ENCODE peak calls at places on chromosomes 7 and 10, in seven cellular contexts. One of them, this sample, is unnamed.

GRCh38 chr7:92723205-92723604 is 113.2 kb downstream of the CDK6 start:
- DNase-seq in CD8-positive, alpha-beta T cell: no peak
- DNase-seq in lower lobe of right lung: no peak
- DNase-seq in mesenchymal stem cell: peak; percentile 39
- DNase-seq in upper lobe of right lung: no peak
- DNase-seq in cardiac muscle cell: no peak
- DNase-seq in adrenal gland: no peak
- DNase-seq in this sample: no peak

GRCh38 chr10:62335326-62335725 is 38.8 kb upstream of the ZNF365 start:
- DNase-seq in adrenal gland: no peak
- DNase-seq in lower lobe of right lung: no peak
- DNase-seq in CD8-positive, alpha-beta T cell: no peak
- DNase-seq in mesenchymal stem cell: no peak
- DNase-seq in cardiac muscle cell: no peak
- DNase-seq in upper lobe of right lung: no peak
- DNase-seq in this sample: no peak

GRCh38 chr7:129553861-129554530 is 51.7 kb downstream of the SMKR1 start:
- DNase-seq in cardiac muscle cell: no peak
- DNase-seq in adrenal gland: peak; percentile 53
- DNase-seq in upper lobe of right lung: no peak
- DNase-seq in mesenchymal stem cell: no peak
- DNase-seq in lower lobe of right lung: no peak
- DNase-seq in CD8-positive, alpha-beta T cell: peak; percentile 40
- DNase-seq in this sample: no peak

GRCh38 chr7:5094641-5095040 is 49.0 kb downstream of the RBAK start:
- DNase-seq in lower lobe of right lung: no peak
- DNase-seq in upper lobe of right lung: no peak
- DNase-seq in adrenal gland: no peak
- DNase-seq in CD8-positive, alpha-beta T cell: no peak
- DNase-seq in mesenchymal stem cell: no peak
- DNase-seq in cardiac muscle cell: no peak
- DNase-seq in this sample: no peak

GRCh38 chr10:86655596-86655995 is 1.2 kb downstream of the OPN4 start:
- DNase-seq in CD8-positive, alpha-beta T cell: no peak
- DNase-seq in upper lobe of right lung: peak; percentile 36
- DNase-seq in cardiac muscle cell: no peak
- DNase-seq in mesenchymal stem cell: no peak
- DNase-seq in adrenal gland: no peak
- DNase-seq in lower lobe of right lung: peak; percentile 20
- DNase-seq in this sample: no peak

GRCh38 chr10:7945469-7946187 is 108.9 kb upstream of the GATA3 start:
- DNase-seq in CD8-positive, alpha-beta T cell: no peak
- DNase-seq in lower lobe of right lung: no peak
- DNase-seq in cardiac muscle cell: no peak
- DNase-seq in mesenchymal stem cell: peak; percentile 22
- DNase-seq in upper lobe of right lung: no peak
- DNase-seq in adrenal gland: no peak
- DNase-seq in this sample: no peak

GRCh38 chr7:89247207-89247606 is 451.7 kb upstream of the TEX47 start:
- DNase-seq in upper lobe of right lung: no peak
- DNase-seq in lower lobe of right lung: no peak
- DNase-seq in adrenal gland: no peak
- DNase-seq in cardiac muscle cell: no peak
- DNase-seq in CD8-positive, alpha-beta T cell: no peak
- DNase-seq in mesenchymal stem cell: no peak
- DNase-seq in this sample: no peak

GRCh38 chr7:15332962-15333361 is 228.9 kb downstream of the AGMO start:
- DNase-seq in cardiac muscle cell: no peak
- DNase-seq in lower lobe of right lung: no peak
- DNase-seq in adrenal gland: no peak
- DNase-seq in CD8-positive, alpha-beta T cell: no peak
- DNase-seq in mesenchymal stem cell: no peak
- DNase-seq in upper lobe of right lung: no peak
- DNase-seq in this sample: no peak

GRCh38 chr7:137880432-137880831 is 33.7 kb upstream of the DGKI start:
- DNase-seq in mesenchymal stem cell: peak; percentile 76
- DNase-seq in upper lobe of right lung: no peak
- DNase-seq in adrenal gland: no peak
- DNase-seq in CD8-positive, alpha-beta T cell: no peak
- DNase-seq in cardiac muscle cell: no peak
- DNase-seq in lower lobe of right lung: no peak
- DNase-seq in this sample: no peak

GRCh38 chr10:61894150-61894549 is 7.3 kb upstream of the ARID5B start:
- DNase-seq in adrenal gland: no peak
- DNase-seq in mesenchymal stem cell: no peak
- DNase-seq in lower lobe of right lung: no peak
- DNase-seq in cardiac muscle cell: no peak
- DNase-seq in upper lobe of right lung: no peak
- DNase-seq in CD8-positive, alpha-beta T cell: no peak
- DNase-seq in this sample: no peak

GRCh38 chr7:3408814-3409595 is 108.0 kb downstream of the SDK1 start:
- DNase-seq in mesenchymal stem cell: peak; percentile 21
- DNase-seq in CD8-positive, alpha-beta T cell: no peak
- DNase-seq in adrenal gland: no peak
- DNase-seq in cardiac muscle cell: no peak
- DNase-seq in lower lobe of right lung: no peak
- DNase-seq in upper lobe of right lung: no peak
- DNase-seq in this sample: no peak

GRCh38 chr10:122915700-122916099 is 5.3 kb downstream of the FAM24A start:
- DNase-seq in upper lobe of right lung: no peak
- DNase-seq in adrenal gland: no peak
- DNase-seq in lower lobe of right lung: no peak
- DNase-seq in mesenchymal stem cell: no peak
- DNase-seq in cardiac muscle cell: no peak
- DNase-seq in CD8-positive, alpha-beta T cell: no peak
- DNase-seq in this sample: no peak
- H3K4me1 ChIP-seq in upper lobe of right lung: no peaks in the 10 kb centered on the region
- H3K4me1 ChIP-seq in adrenal gland: no peaks in the 10 kb centered on the region
- H3K4me1 ChIP-seq in lower lobe of right lung: no peaks in the 10 kb centered on the region
- H3K4me1 ChIP-seq in mesenchymal stem cell: no peaks in the 10 kb centered on the region
- H3K4me1 ChIP-seq in cardiac muscle cell: no peaks in the 10 kb centered on the region
- H3K4me1 ChIP-seq in CD8-positive, alpha-beta T cell: no peaks in the 10 kb centered on the region
- H3K4me1 ChIP-seq in this sample: no peaks in the 10 kb centered on the region

DNA sequence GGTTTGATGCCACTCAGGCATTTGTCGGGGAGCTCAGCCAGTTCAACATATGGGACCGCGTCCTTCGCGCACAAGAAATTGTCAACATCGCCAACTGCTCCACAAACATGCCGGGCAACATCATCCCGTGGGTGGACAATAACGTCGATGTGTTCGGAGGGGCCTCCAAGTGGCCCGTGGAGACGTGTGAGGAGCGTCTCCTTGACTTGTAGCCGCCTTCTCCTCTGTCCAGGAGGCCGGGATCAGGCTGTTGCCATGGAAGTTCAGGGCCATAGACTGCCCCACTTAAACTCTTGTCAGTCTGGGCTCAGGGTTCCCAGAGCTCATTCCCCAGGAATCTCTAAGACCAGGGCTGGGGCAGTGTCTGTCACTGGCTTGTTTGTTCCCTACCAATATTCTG is 11.3 kb downstream of the NPTX2 start:
- DNase-seq in CD8-positive, alpha-beta T cell: no peak
- DNase-seq in adrenal gland: no peak
- DNase-seq in cardiac muscle cell: no peak
- DNase-seq in lower lobe of right lung: no peak
- DNase-seq in mesenchymal stem cell: no peak
- DNase-seq in upper lobe of right lung: no peak
- DNase-seq in this sample: no peak
- H3K9me3 ChIP-seq in CD8-positive, alpha-beta T cell: no peaks in the 10 kb centered on the region
- H3K9me3 ChIP-seq in adrenal gland: no peaks in the 10 kb centered on the region
- H3K9me3 ChIP-seq in cardiac muscle cell: no peaks in the 10 kb centered on the region
- H3K9me3 ChIP-seq in lower lobe of right lung: no peaks in the 10 kb centered on the region
- H3K9me3 ChIP-seq in mesenchymal stem cell: peaks cover 9% of the 10 kb centered on the region
- H3K9me3 ChIP-seq in upper lobe of right lung: peaks cover 9% of the 10 kb centered on the region
- H3K9me3 ChIP-seq in this sample: peaks cover 2% of the 10 kb centered on the region

DNA sequence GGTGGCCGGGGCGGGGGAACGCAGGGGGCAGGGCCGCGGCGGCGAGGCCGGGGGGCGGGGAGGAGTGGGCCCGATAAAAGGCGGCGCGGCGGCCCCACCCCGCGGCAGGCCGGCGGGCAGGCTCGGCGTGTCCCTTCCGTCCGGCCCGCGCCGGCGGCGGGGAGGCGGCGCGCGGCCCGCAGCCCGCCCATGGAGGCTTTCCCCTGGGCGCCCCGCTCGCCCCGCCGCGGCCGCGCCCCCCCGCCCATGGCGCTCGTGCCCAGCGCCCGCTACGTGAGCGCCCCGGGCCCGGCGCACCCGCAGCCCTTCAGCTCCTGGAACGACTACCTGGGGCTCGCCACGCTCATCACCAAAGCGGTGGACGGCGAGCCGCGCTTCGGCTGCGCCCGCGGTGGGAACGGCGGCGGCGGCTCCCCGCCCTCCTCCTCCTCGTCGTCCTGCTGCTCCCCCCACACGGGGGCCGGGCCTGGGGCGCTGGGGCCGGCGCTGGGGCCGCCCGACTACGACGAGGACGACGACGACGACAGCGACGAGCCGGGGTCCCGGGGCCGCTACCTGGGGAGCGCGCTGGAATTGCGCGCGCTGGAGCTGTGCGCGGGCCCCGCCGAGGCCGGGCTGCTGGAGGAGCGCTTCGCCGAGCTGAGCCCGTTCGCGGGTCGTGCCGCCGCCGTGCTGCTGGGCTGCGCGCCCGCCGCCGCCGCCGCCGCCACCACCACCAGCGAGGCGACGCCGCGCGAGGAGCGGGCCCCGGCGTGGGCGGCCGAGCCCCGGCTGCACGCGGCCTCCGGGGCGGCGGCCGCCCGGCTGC is at the start of gene NANOS1:
- DNase-seq in cardiac muscle cell: peak; percentile 58
- DNase-seq in CD8-positive, alpha-beta T cell: no peak
- DNase-seq in upper lobe of right lung: no peak
- DNase-seq in adrenal gland: no peak
- DNase-seq in mesenchymal stem cell: no peak
- DNase-seq in lower lobe of right lung: no peak
- DNase-seq in this sample: peak; percentile 74
- H3K4me1 ChIP-seq in cardiac muscle cell: no peaks in the 10 kb centered on the region
- H3K4me1 ChIP-seq in CD8-positive, alpha-beta T cell: peaks cover 10% of the 10 kb centered on the region
- H3K4me1 ChIP-seq in upper lobe of right lung: peaks cover 13% of the 10 kb centered on the region
- H3K4me1 ChIP-seq in adrenal gland: peaks cover 15% of the 10 kb centered on the region
- H3K4me1 ChIP-seq in mesenchymal stem cell: peaks cover 33% of the 10 kb centered on the region
- H3K4me1 ChIP-seq in lower lobe of right lung: peaks cover 24% of the 10 kb centered on the region
- H3K4me1 ChIP-seq in this sample: peaks cover 7% of the 10 kb centered on the region

DNA sequence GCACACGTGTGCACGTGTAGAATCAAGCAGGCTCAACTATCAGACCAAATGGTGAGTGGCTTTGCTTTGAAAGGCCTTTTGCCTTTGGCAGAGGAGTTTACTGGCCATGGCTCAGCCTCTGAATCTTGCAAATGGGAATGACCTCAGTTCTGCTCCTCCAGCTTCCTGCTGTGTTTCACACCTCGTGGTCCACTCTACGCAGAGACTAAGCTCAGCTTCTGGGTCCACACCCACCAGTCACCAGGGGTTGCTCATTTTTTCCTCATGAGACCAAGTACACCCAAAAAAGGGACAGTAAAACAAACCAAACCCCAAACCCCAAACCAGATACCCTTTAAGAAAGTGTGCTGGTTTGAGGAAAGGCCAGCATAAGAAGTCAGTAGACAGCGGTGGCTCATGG is 236.4 kb downstream of the DNAJB6 start:
- DNase-seq in cardiac muscle cell: no peak
- DNase-seq in CD8-positive, alpha-beta T cell: no peak
- DNase-seq in adrenal gland: no peak
- DNase-seq in lower lobe of right lung: no peak
- DNase-seq in mesenchymal stem cell: no peak
- DNase-seq in upper lobe of right lung: no peak
- DNase-seq in this sample: no peak
- H3K9me3 ChIP-seq in cardiac muscle cell: no peaks in the 10 kb centered on the region
- H3K9me3 ChIP-seq in CD8-positive, alpha-beta T cell: no peaks in the 10 kb centered on the region
- H3K9me3 ChIP-seq in adrenal gland: no peaks in the 10 kb centered on the region
- H3K9me3 ChIP-seq in lower lobe of right lung: no peaks in the 10 kb centered on the region
- H3K9me3 ChIP-seq in mesenchymal stem cell: no peaks in the 10 kb centered on the region
- H3K9me3 ChIP-seq in upper lobe of right lung: no peaks in the 10 kb centered on the region
- H3K9me3 ChIP-seq in this sample: no peaks in the 10 kb centered on the region

GRCh38 chr7:100888529-100888987 is 957 bp downstream of the UFSP1 start:
- DNase-seq in adrenal gland: no peak
- DNase-seq in mesenchymal stem cell: no peak
- DNase-seq in cardiac muscle cell: no peak
- DNase-seq in lower lobe of right lung: no peak
- DNase-seq in CD8-positive, alpha-beta T cell: no peak
- DNase-seq in upper lobe of right lung: no peak
- DNase-seq in this sample: no peak

GRCh38 chr7:100889761-100890639 is 485 bp upstream of the UFSP1 start:
- DNase-seq in CD8-positive, alpha-beta T cell: peak; percentile 91
- DNase-seq in upper lobe of right lung: peak; percentile 97
- DNase-seq in mesenchymal stem cell: peak; percentile 93
- DNase-seq in adrenal gland: peak; percentile 94
- DNase-seq in lower lobe of right lung: peak; percentile 95
- DNase-seq in cardiac muscle cell: peak; percentile 95
- DNase-seq in this sample: peak; percentile 98

GRCh38 chr7:100890640-100891521 is 1.4 kb upstream of the UFSP1 start:
- DNase-seq in cardiac muscle cell: no peak
- DNase-seq in mesenchymal stem cell: no peak
- DNase-seq in lower lobe of right lung: no peak
- DNase-seq in adrenal gland: peak; percentile 52
- DNase-seq in upper lobe of right lung: no peak
- DNase-seq in CD8-positive, alpha-beta T cell: no peak
- DNase-seq in this sample: peak; percentile 74

GRCh38 chr7:100887955-100888481 is 1.5 kb downstream of the UFSP1 start:
- DNase-seq in cardiac muscle cell: no peak
- DNase-seq in adrenal gland: no peak
- DNase-seq in mesenchymal stem cell: no peak
- DNase-seq in upper lobe of right lung: no peak
- DNase-seq in lower lobe of right lung: no peak
- DNase-seq in CD8-positive, alpha-beta T cell: no peak
- DNase-seq in this sample: no peak

DNA sequence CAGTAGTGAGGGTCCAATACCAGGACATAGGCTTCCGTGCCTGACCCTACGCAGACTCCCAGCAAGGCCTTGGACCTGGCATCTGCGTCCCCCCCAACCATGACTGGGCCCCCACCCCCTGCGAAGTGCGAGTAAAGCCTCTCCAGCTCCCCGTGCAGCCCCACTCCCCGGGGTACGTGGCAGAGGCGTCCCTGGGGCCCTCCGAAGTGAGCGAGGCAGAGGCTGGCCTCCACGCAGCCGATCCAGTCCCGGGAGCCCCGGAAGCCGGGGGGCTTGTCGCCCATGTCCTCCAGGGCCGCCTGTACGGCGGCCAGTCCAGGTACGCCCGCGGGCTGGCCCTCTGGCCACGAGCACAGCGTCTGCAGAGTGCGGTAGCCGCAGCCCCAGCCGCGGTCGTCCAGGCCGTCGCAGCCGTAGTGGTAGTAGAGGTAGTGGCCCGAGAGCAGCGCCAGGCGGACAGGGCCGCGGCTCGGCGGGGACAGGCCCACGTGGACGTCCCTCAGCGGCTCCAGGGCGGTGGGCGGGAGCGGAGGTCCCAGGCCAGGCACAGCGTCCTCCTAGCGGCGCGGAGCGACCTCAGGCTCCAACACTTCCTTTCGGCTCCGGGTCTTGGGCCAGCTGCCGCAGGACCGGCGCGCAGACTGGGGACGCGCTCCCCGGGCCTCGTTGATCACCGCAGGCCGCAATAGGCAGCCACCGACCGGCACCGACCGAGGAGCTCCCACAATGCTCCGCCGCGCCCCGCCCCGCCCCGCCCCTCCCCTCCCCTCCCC is at the start of gene UFSP1:
- DNase-seq in CD8-positive, alpha-beta T cell: no peak
- DNase-seq in mesenchymal stem cell: no peak
- DNase-seq in lower lobe of right lung: no peak
- DNase-seq in adrenal gland: no peak
- DNase-seq in upper lobe of right lung: no peak
- DNase-seq in cardiac muscle cell: peak; percentile 80
- DNase-seq in this sample: no peak
- H3K4me1 ChIP-seq in CD8-positive, alpha-beta T cell: peaks cover 40% of the 10 kb centered on the region
- H3K4me1 ChIP-seq in mesenchymal stem cell: peaks cover 27% of the 10 kb centered on the region
- H3K4me1 ChIP-seq in lower lobe of right lung: peaks cover 38% of the 10 kb centered on the region
- H3K4me1 ChIP-seq in adrenal gland: peaks cover 35% of the 10 kb centered on the region
- H3K4me1 ChIP-seq in upper lobe of right lung: peaks cover 27% of the 10 kb centered on the region
- H3K4me1 ChIP-seq in cardiac muscle cell: peaks cover 15% of the 10 kb centered on the region
- H3K4me1 ChIP-seq in this sample: peaks cover 4% of the 10 kb centered on the region